ENCODE peak calls at places on chromosomes 13 and 19, in eight cellular contexts. A is stimulated activated CD4-positive, alpha-beta T cell treated with anti-CD3 and anti-CD28 coated beads, Interleukin-4, amount 100 ng/mL, for 1 hour; Y is activated naive CD4-positive, alpha-beta T cell treated with anti-CD3 and anti-CD28 coated beads, Interleukin-2, amount 50 U/mL, for 16 hours; K is activated T-helper 1 cell treated with anti-CD3 and anti-CD28 coated beads, Interleukin-2, amount 50 U/mL, for 16 hours; O is T-helper 9 cell; H is renal cortical epithelial cell; L is nucleus accumbens; Z is gastrocnemius medialis. N is an unnamed sample.

GRCh38 chr13:81025091-81025490 is 684.2 kb upstream of the SPRY2 start:
- DNase-seq in L (no peak), Y (no peak), H (no peak), K (no peak), A (no peak), O (no peak), Z (no peak), N (no peak)

GRCh38 chr19:56245062-56245740 is 27.3 kb upstream of the EDDM13 start:
- DNase-seq in O (no peak), Y (no peak), L (no peak), A (no peak), H (no peak), K (no peak), Z (no peak), N (no peak)

GRCh38 chr13:34762312-34762711 is 179.8 kb upstream of the NBEA start:
- DNase-seq in L (no peak), Z (no peak), A (no peak), Y (no peak), O (no peak), H (peak; percentile 88), K (no peak), N (no peak)

GRCh38 chr19:7507884-7508283 is 8.0 kb upstream of the ZNF358 start:
- DNase-seq in A (no peak), O (no peak), H (peak; percentile 79), L (no peak), Y (no peak), K (no peak), Z (peak; percentile 67), N (peak; percentile 72)

GRCh38 chr13:43838909-43839308 is 40.6 kb downstream of the CCDC122 start:
- DNase-seq in Z (no peak), A (no peak), K (no peak), O (no peak), Y (no peak), H (no peak), L (no peak), N (peak; percentile 67)

GRCh38 chr13:50261502-50261901 is 246.3 kb downstream of the KCNRG start:
- DNase-seq in Z (no peak), O (no peak), K (no peak), A (no peak), Y (no peak), L (no peak), H (no peak), N (no peak)

GRCh38 chr13:42615691-42616090 is 41.7 kb downstream of the TNFSF11 start:
- DNase-seq in A (no peak), Y (no peak), H (peak; percentile 20), O (no peak), K (no peak), L (no peak), Z (no peak), N (no peak)

GRCh38 chr13:95246292-95247082 is 54.8 kb downstream of the ABCC4 start:
- DNase-seq in Y (no peak), L (no peak), A (no peak), K (no peak), O (no peak), Z (no peak), H (peak; percentile 65), N (no peak)

GRCh38 chr13:40420160-40420740 is 246.2 kb downstream of the FOXO1 start:
- DNase-seq in Y (no peak), H (no peak), L (no peak), A (no peak), Z (no peak), K (no peak), O (no peak), N (no peak)

GRCh38 chr13:44088911-44089851 is 209.5 kb downstream of the LACC1 start:
- DNase-seq in O (no peak), L (no peak), Z (no peak), H (peak; percentile 40), K (no peak), A (no peak), Y (no peak), N (peak; percentile 43)

GRCh38 chr13:74795526-74795925 is 661.3 kb upstream of the KLF12 start:
- DNase-seq in A (no peak), Y (no peak), L (no peak), O (no peak), Z (no peak), K (no peak), H (no peak), N (no peak)

GRCh38 chr13:99357149-99357596 is 50.0 kb upstream of the GPR183 start:
- DNase-seq in A (peak; percentile 48), Z (no peak), O (no peak), Y (peak; percentile 58), L (no peak), K (no peak), H (no peak), N (peak; percentile 61)

GRCh38 chr13:58712191-58712590 is 1080.6 kb downstream of the PCDH17 start:
- DNase-seq in A (no peak), Z (no peak), Y (no peak), K (no peak), L (no peak), H (peak; percentile 2), O (no peak), N (peak; percentile 1)

GRCh38 chr13:20192470-20193141 is at the start of gene GJB2:
- DNase-seq in L (no peak), A (peak; percentile 19), H (no peak), Y (peak; percentile 24), Z (no peak), O (no peak), K (no peak), N (no peak)

GRCh38 chr19:1411255-1412191 is 4.1 kb downstream of the DAZAP1 start:
- DNase-seq in O (no peak), L (peak; percentile 96), Y (no peak), K (no peak), H (no peak), Z (peak; percentile 80), A (no peak), N (peak; percentile 26)

GRCh38 chr19:52638601-52639000 is 446 bp upstream of the ZNF83 start:
- DNase-seq in A (no peak), H (no peak), K (no peak), Z (no peak), Y (peak; percentile 10), O (peak; percentile 2), L (no peak), N (peak; percentile 77)

GRCh38 chr19:6802336-6803035 is 30.0 kb downstream of the VAV1 start:
- DNase-seq in K (peak; percentile 20), H (no peak), A (peak; percentile 65), Y (peak; percentile 60), O (peak; percentile 50), L (peak; percentile 13), Z (peak; percentile 35), N (peak; percentile 50)

GRCh38 chr19:10872551-10873107 is 1.3 kb downstream of the CARM1 start:
- DNase-seq in K (no peak), O (no peak), Z (no peak), Y (peak; percentile 54), L (no peak), H (no peak), A (peak; percentile 50), N (no peak)

GRCh38 chr13:30319130-30319529 is 11.8 kb upstream of the KATNAL1 start:
- DNase-seq in K (no peak), H (no peak), O (no peak), Z (no peak), L (no peak), A (no peak), Y (no peak), N (no peak)

GRCh38 chr19:41978470-41978869 is 15.6 kb downstream of the ATP1A3 start:
- DNase-seq in A (no peak), O (no peak), Y (no peak), K (no peak), Z (no peak), L (no peak), H (no peak), N (no peak)

GRCh38 chr13:80690208-80690607 is 349.3 kb upstream of the SPRY2 start:
- DNase-seq in L (no peak), Z (no peak), Y (no peak), A (no peak), O (no peak), K (no peak), H (no peak), N (no peak)

GRCh38 chr19:43639507-43640423 is at the start of gene CADM4:
- DNase-seq in Z (no peak), K (peak; percentile 23), O (peak; percentile 50), Y (peak; percentile 57), L (peak; percentile 53), H (no peak), A (peak; percentile 49), N (peak; percentile 29)

GRCh38 chr19:21463449-21464105 is 41.8 kb upstream of the ZNF429 start:
- DNase-seq in O (no peak), L (peak; percentile 31), K (no peak), H (peak; percentile 27), Z (no peak), A (peak; percentile 30), Y (peak; percentile 42), N (peak; percentile 88)

GRCh38 chr13:58907347-58907746 is 1256.4 kb downstream of the DIAPH3 start:
- DNase-seq in L (no peak), A (no peak), K (no peak), O (no peak), H (no peak), Y (no peak), Z (no peak), N (no peak)

N was measured in trophoblast cell.